ENCODE peak calls at places on chromosome 5, in six cellular contexts. X is effector memory CD4-positive, alpha-beta T cell; U is T-helper 17 cell; L is cerebellum; M is HCEC 1CT; Y is T1000. J is an unnamed sample.

GRCh38 chr5:150598046-150598445 is 42.4 kb upstream of the SYNPO start:
- DNase-seq in L (no peak), M (no peak), U (no peak), X (no peak), Y (no peak), J (no peak)

GRCh38 chr5:134145779-134146581 is 30.8 kb downstream of the SKP1 start:
- DNase-seq in Y (peak), U (peak), X (peak), M (peak), L (peak), J (no peak)

GRCh38 chr5:109654455-109654854 is 35.3 kb upstream of the MAN2A1 start:
- DNase-seq in U (no peak), X (no peak), M (peak), Y (peak), L (no peak), J (no peak)

GRCh38 chr5:10546186-10546585 is 17.7 kb upstream of the ANKRD33B start:
- DNase-seq in U (no peak), X (no peak), Y (no peak), M (no peak), L (no peak), J (no peak)

GRCh38 chr5:151151793-151152192 is 5.8 kb downstream of the ANXA6 start:
- DNase-seq in M (no peak), Y (no peak), U (no peak), X (no peak), L (no peak), J (no peak)

GRCh38 chr5:133142782-133143181 is 91.0 kb downstream of the HSPA4 start:
- DNase-seq in X (no peak), Y (no peak), L (no peak), M (no peak), U (no peak), J (peak)

GRCh38 chr5:154697335-154697734 is 57.8 kb upstream of the LARP1 start:
- DNase-seq in L (no peak), X (no peak), U (no peak), Y (no peak), M (peak), J (no peak)

GRCh38 chr5:42057254-42057690 is 132.2 kb downstream of the FBXO4 start:
- DNase-seq in U (no peak), M (peak), Y (no peak), L (no peak), X (peak), J (no peak)

GRCh38 chr5:64947031-64947430 is 178.3 kb downstream of the CWC27 start:
- DNase-seq in L (peak), Y (no peak), X (no peak), M (no peak), U (no peak), J (no peak)

GRCh38 chr5:66769839-66770617 is 173.8 kb downstream of the MAST4 start:
- DNase-seq in Y (no peak), L (no peak), U (no peak), M (no peak), X (no peak), J (no peak)

GRCh38 chr5:5381259-5382006 is 41.0 kb upstream of the ICE1 start:
- DNase-seq in X (no peak), L (peak), M (no peak), U (no peak), Y (no peak), J (no peak)

GRCh38 chr5:96537386-96537785 is 104.3 kb upstream of the PCSK1 start:
- DNase-seq in X (peak), M (peak), L (no peak), Y (no peak), U (no peak), J (no peak)

GRCh38 chr5:171850354-171850947 is 64.8 kb downstream of the SMIM23 start:
- DNase-seq in M (peak), L (no peak), X (no peak), U (no peak), Y (no peak), J (no peak)

GRCh38 chr5:126865299-126865698 is 88.4 kb downstream of the LMNB1 start:
- DNase-seq in Y (no peak), U (no peak), M (peak), X (no peak), L (no peak), J (no peak)

GRCh38 chr5:96051401-96051830 is 89.8 kb upstream of the ELL2 start:
- DNase-seq in M (no peak), X (no peak), L (no peak), Y (no peak), U (no peak), J (no peak)

GRCh38 chr5:167050568-167051214 is 1240.8 kb upstream of the WWC1 start:
- DNase-seq in Y (no peak), L (no peak), U (no peak), X (no peak), M (no peak), J (no peak)

GRCh38 chr5:71569748-71570509 is 17.2 kb upstream of the MCCC2 start:
- DNase-seq in L (no peak), M (no peak), X (no peak), U (no peak), Y (no peak), J (no peak)

GRCh38 chr5:72453260-72453775 is 53.9 kb downstream of the ZNF366 start:
- DNase-seq in X (no peak), Y (no peak), L (no peak), M (no peak), U (no peak), J (no peak)

GRCh38 chr5:10306114-10306513 is 1.6 kb downstream of the CMBL start:
- DNase-seq in M (no peak), L (no peak), Y (no peak), U (no peak), X (no peak), J (no peak)

GRCh38 chr5:134460551-134460950 is 48.9 kb upstream of the CDKN2AIPNL start:
- DNase-seq in M (peak), X (no peak), Y (no peak), U (no peak), L (no peak), J (no peak)

GRCh38 chr5:65255294-65255693 is 226.4 kb downstream of the ADAMTS6 start:
- DNase-seq in L (no peak), Y (no peak), U (no peak), X (no peak), M (no peak), J (no peak)

GRCh38 chr5:123116063-123116462 is 27.0 kb downstream of the PRDM6 start:
- DNase-seq in Y (no peak), L (no peak), U (no peak), X (no peak), M (no peak), J (no peak)